ENCODE peak calls at places on chromosomes 5 and 9, in four cellular contexts. M is M059J, U is A673, G is kidney epithelial cell. L is an unnamed sample.

GRCh38 chr9:126694206-126695081 is 80.7 kb downstream of the LMX1B start:
- DNase-seq in M (no peak), G (no peak), U (no peak), L (peak)

GRCh38 chr5:35004200-35004599 is 43.5 kb downstream of the AGXT2 start:
- DNase-seq in U (no peak), M (no peak), G (no peak), L (no peak)

GRCh38 chr9:14924821-14925220 is 14.6 kb upstream of the FREM1 start:
- DNase-seq in U (peak), G (no peak), M (peak), L (peak)

GRCh38 chr5:176409765-176410164 is 6.6 kb downstream of the CLTB start:
- DNase-seq in U (no peak), M (no peak), G (no peak), L (no peak)

GRCh38 chr5:139241139-139241538 is 43.0 kb upstream of the SIL1 start:
- DNase-seq in U (no peak), M (no peak), G (no peak), L (no peak)

GRCh38 chr5:143434261-143435206 is 31.0 kb upstream of the NR3C1 start:
- DNase-seq in G (no peak), U (no peak), M (no peak), L (no peak)

GRCh38 chr9:137550958-137551655 is 572 bp upstream of the MRPL41 start:
- DNase-seq in G (no peak), M (peak), U (no peak), L (peak)

GRCh38 chr5:126384985-126385384 is 38.2 kb upstream of the GRAMD2B start:
- DNase-seq in G (no peak), M (peak), U (peak), L (peak)

GRCh38 chr9:98991981-98992884 is 48.5 kb downstream of the COL15A1 start:
- DNase-seq in M (no peak), U (no peak), G (no peak), L (no peak)

GRCh38 chr9:84002344-84002743 is 21.7 kb downstream of the RMI1 start:
- DNase-seq in G (no peak), U (no peak), M (peak), L (no peak)

GRCh38 chr9:124778575-124779367 is 1.8 kb downstream of the OLFML2A start:
- DNase-seq in G (no peak), U (no peak), M (no peak), L (no peak)

GRCh38 chr5:51382759-51383493 is at the start of gene ISL1:
- DNase-seq in U (peak), G (peak), M (peak), L (peak)

L was measured in Daoy.